ENCODE peak calls at places on chromosomes 11 and 22, in ten cellular contexts. One of them, this sample, is unnamed.

GRCh38 chr11:74671520-74672196 is 59.6 kb downstream of the CHRDL2 start:
- DNase-seq in EH: peak
- DNase-seq in amniotic stem cell: no peak
- DNase-seq in NCI-H526: no peak
- DNase-seq in AG10803: peak
- DNase-seq in activated CD4-positive, CD25-positive, alpha-beta regulatory T cell treated with anti-CD3 and anti-CD28 coated beads, Interleukin-2, amount 50 U/mL, for 16 hours: no peak
- DNase-seq in WTC11: no peak
- DNase-seq in HFF-Myc: no peak
- DNase-seq in K562: no peak
- DNase-seq in activated CD8-positive, alpha-beta T cell treated with anti-CD3 and anti-CD28 coated beads, Interleukin-2, amount 10 ng/mL, durations not matched to agents 7 days and 5 days: no peak
- DNase-seq in this sample: no peak

GRCh38 chr11:2433106-2433925 is 11.0 kb downstream of the TRPM5 start:
- DNase-seq in EH: no peak
- DNase-seq in amniotic stem cell: no peak
- DNase-seq in NCI-H526: no peak
- DNase-seq in AG10803: no peak
- DNase-seq in activated CD4-positive, CD25-positive, alpha-beta regulatory T cell treated with anti-CD3 and anti-CD28 coated beads, Interleukin-2, amount 50 U/mL, for 16 hours: no peak
- DNase-seq in WTC11: no peak
- DNase-seq in HFF-Myc: no peak
- DNase-seq in K562: no peak
- DNase-seq in activated CD8-positive, alpha-beta T cell treated with anti-CD3 and anti-CD28 coated beads, Interleukin-2, amount 10 ng/mL, durations not matched to agents 7 days and 5 days: no peak
- DNase-seq in this sample: no peak

GRCh38 chr22:49996192-49996531 is 16.4 kb downstream of the IL17REL start:
- DNase-seq in EH: no peak
- DNase-seq in amniotic stem cell: no peak
- DNase-seq in NCI-H526: no peak
- DNase-seq in AG10803: no peak
- DNase-seq in activated CD4-positive, CD25-positive, alpha-beta regulatory T cell treated with anti-CD3 and anti-CD28 coated beads, Interleukin-2, amount 50 U/mL, for 16 hours: no peak
- DNase-seq in WTC11: no peak
- DNase-seq in HFF-Myc: no peak
- DNase-seq in K562: no peak
- DNase-seq in activated CD8-positive, alpha-beta T cell treated with anti-CD3 and anti-CD28 coated beads, Interleukin-2, amount 10 ng/mL, durations not matched to agents 7 days and 5 days: no peak
- DNase-seq in this sample: no peak

GRCh38 chr11:3058753-3059664 is 1.8 kb upstream of the CARS1 start:
- DNase-seq in EH: peak
- DNase-seq in amniotic stem cell: peak
- DNase-seq in NCI-H526: no peak
- DNase-seq in AG10803: peak
- DNase-seq in activated CD4-positive, CD25-positive, alpha-beta regulatory T cell treated with anti-CD3 and anti-CD28 coated beads, Interleukin-2, amount 50 U/mL, for 16 hours: no peak
- DNase-seq in WTC11: peak
- DNase-seq in HFF-Myc: peak
- DNase-seq in K562: peak
- DNase-seq in activated CD8-positive, alpha-beta T cell treated with anti-CD3 and anti-CD28 coated beads, Interleukin-2, amount 10 ng/mL, durations not matched to agents 7 days and 5 days: no peak
- DNase-seq in this sample: no peak

GRCh38 chr22:32623943-32624342 is 149.3 kb downstream of the FBXO7 start:
- DNase-seq in EH: peak
- DNase-seq in amniotic stem cell: peak
- DNase-seq in NCI-H526: no peak
- DNase-seq in AG10803: peak
- DNase-seq in activated CD4-positive, CD25-positive, alpha-beta regulatory T cell treated with anti-CD3 and anti-CD28 coated beads, Interleukin-2, amount 50 U/mL, for 16 hours: no peak
- DNase-seq in WTC11: no peak
- DNase-seq in HFF-Myc: peak
- DNase-seq in K562: no peak
- DNase-seq in activated CD8-positive, alpha-beta T cell treated with anti-CD3 and anti-CD28 coated beads, Interleukin-2, amount 10 ng/mL, durations not matched to agents 7 days and 5 days: no peak
- DNase-seq in this sample: no peak

GRCh38 chr11:77819411-77819920 is 1.1 kb downstream of the RSF1 start:
- DNase-seq in EH: peak
- DNase-seq in amniotic stem cell: peak
- DNase-seq in NCI-H526: peak
- DNase-seq in AG10803: peak
- DNase-seq in activated CD4-positive, CD25-positive, alpha-beta regulatory T cell treated with anti-CD3 and anti-CD28 coated beads, Interleukin-2, amount 50 U/mL, for 16 hours: peak
- DNase-seq in WTC11: peak
- DNase-seq in HFF-Myc: peak
- DNase-seq in K562: peak
- DNase-seq in activated CD8-positive, alpha-beta T cell treated with anti-CD3 and anti-CD28 coated beads, Interleukin-2, amount 10 ng/mL, durations not matched to agents 7 days and 5 days: peak
- DNase-seq in this sample: peak

GRCh38 chr11:43681543-43681942 is 1.0 kb downstream of the HSD17B12 start:
- DNase-seq in EH: peak
- DNase-seq in amniotic stem cell: no peak
- DNase-seq in NCI-H526: peak
- DNase-seq in AG10803: peak
- DNase-seq in activated CD4-positive, CD25-positive, alpha-beta regulatory T cell treated with anti-CD3 and anti-CD28 coated beads, Interleukin-2, amount 50 U/mL, for 16 hours: no peak
- DNase-seq in WTC11: no peak
- DNase-seq in HFF-Myc: peak
- DNase-seq in K562: no peak
- DNase-seq in activated CD8-positive, alpha-beta T cell treated with anti-CD3 and anti-CD28 coated beads, Interleukin-2, amount 10 ng/mL, durations not matched to agents 7 days and 5 days: no peak
- DNase-seq in this sample: peak

GRCh38 chr11:126978155-126978554 is 22.4 kb downstream of the KIRREL3 start:
- DNase-seq in EH: no peak
- DNase-seq in amniotic stem cell: no peak
- DNase-seq in NCI-H526: no peak
- DNase-seq in AG10803: no peak
- DNase-seq in activated CD4-positive, CD25-positive, alpha-beta regulatory T cell treated with anti-CD3 and anti-CD28 coated beads, Interleukin-2, amount 50 U/mL, for 16 hours: no peak
- DNase-seq in WTC11: peak
- DNase-seq in HFF-Myc: no peak
- DNase-seq in K562: no peak
- DNase-seq in activated CD8-positive, alpha-beta T cell treated with anti-CD3 and anti-CD28 coated beads, Interleukin-2, amount 10 ng/mL, durations not matched to agents 7 days and 5 days: no peak
- DNase-seq in this sample: no peak

GRCh38 chr11:134524876-134525845 is 113.1 kb upstream of the B3GAT1 start:
- DNase-seq in EH: no peak
- DNase-seq in amniotic stem cell: no peak
- DNase-seq in NCI-H526: no peak
- DNase-seq in AG10803: no peak
- DNase-seq in activated CD4-positive, CD25-positive, alpha-beta regulatory T cell treated with anti-CD3 and anti-CD28 coated beads, Interleukin-2, amount 50 U/mL, for 16 hours: no peak
- DNase-seq in WTC11: no peak
- DNase-seq in HFF-Myc: no peak
- DNase-seq in K562: no peak
- DNase-seq in activated CD8-positive, alpha-beta T cell treated with anti-CD3 and anti-CD28 coated beads, Interleukin-2, amount 10 ng/mL, durations not matched to agents 7 days and 5 days: no peak
- DNase-seq in this sample: no peak

GRCh38 chr11:27861706-27862430 is 161.6 kb upstream of the BDNF start:
- DNase-seq in EH: peak
- DNase-seq in amniotic stem cell: peak
- DNase-seq in NCI-H526: no peak
- DNase-seq in AG10803: peak
- DNase-seq in activated CD4-positive, CD25-positive, alpha-beta regulatory T cell treated with anti-CD3 and anti-CD28 coated beads, Interleukin-2, amount 50 U/mL, for 16 hours: no peak
- DNase-seq in WTC11: no peak
- DNase-seq in HFF-Myc: peak
- DNase-seq in K562: no peak
- DNase-seq in activated CD8-positive, alpha-beta T cell treated with anti-CD3 and anti-CD28 coated beads, Interleukin-2, amount 10 ng/mL, durations not matched to agents 7 days and 5 days: no peak
- DNase-seq in this sample: no peak

GRCh38 chr11:119094816-119095065 is 6.9 kb downstream of the DPAGT1 start:
- DNase-seq in EH: peak
- DNase-seq in amniotic stem cell: peak
- DNase-seq in NCI-H526: no peak
- DNase-seq in AG10803: peak
- DNase-seq in activated CD4-positive, CD25-positive, alpha-beta regulatory T cell treated with anti-CD3 and anti-CD28 coated beads, Interleukin-2, amount 50 U/mL, for 16 hours: no peak
- DNase-seq in WTC11: peak
- DNase-seq in HFF-Myc: no peak
- DNase-seq in K562: no peak
- DNase-seq in activated CD8-positive, alpha-beta T cell treated with anti-CD3 and anti-CD28 coated beads, Interleukin-2, amount 10 ng/mL, durations not matched to agents 7 days and 5 days: peak
- DNase-seq in this sample: peak

GRCh38 chr22:50627914-50628542 is at the start of gene ARSA:
- DNase-seq in EH: peak
- DNase-seq in amniotic stem cell: peak
- DNase-seq in NCI-H526: no peak
- DNase-seq in AG10803: peak
- DNase-seq in activated CD4-positive, CD25-positive, alpha-beta regulatory T cell treated with anti-CD3 and anti-CD28 coated beads, Interleukin-2, amount 50 U/mL, for 16 hours: peak
- DNase-seq in WTC11: peak
- DNase-seq in HFF-Myc: no peak
- DNase-seq in K562: peak
- DNase-seq in activated CD8-positive, alpha-beta T cell treated with anti-CD3 and anti-CD28 coated beads, Interleukin-2, amount 10 ng/mL, durations not matched to agents 7 days and 5 days: peak
- DNase-seq in this sample: peak

GRCh38 chr11:14026961-14027360 is 64.4 kb downstream of the SPON1 start:
- DNase-seq in EH: no peak
- DNase-seq in amniotic stem cell: no peak
- DNase-seq in NCI-H526: no peak
- DNase-seq in AG10803: no peak
- DNase-seq in activated CD4-positive, CD25-positive, alpha-beta regulatory T cell treated with anti-CD3 and anti-CD28 coated beads, Interleukin-2, amount 50 U/mL, for 16 hours: no peak
- DNase-seq in WTC11: no peak
- DNase-seq in HFF-Myc: no peak
- DNase-seq in K562: no peak
- DNase-seq in activated CD8-positive, alpha-beta T cell treated with anti-CD3 and anti-CD28 coated beads, Interleukin-2, amount 10 ng/mL, durations not matched to agents 7 days and 5 days: no peak
- DNase-seq in this sample: no peak

GRCh38 chr22:33418483-33418882 is 360.3 kb upstream of the SYN3 start:
- DNase-seq in EH: no peak
- DNase-seq in amniotic stem cell: no peak
- DNase-seq in NCI-H526: no peak
- DNase-seq in AG10803: no peak
- DNase-seq in activated CD4-positive, CD25-positive, alpha-beta regulatory T cell treated with anti-CD3 and anti-CD28 coated beads, Interleukin-2, amount 50 U/mL, for 16 hours: no peak
- DNase-seq in WTC11: no peak
- DNase-seq in HFF-Myc: no peak
- DNase-seq in K562: no peak
- DNase-seq in activated CD8-positive, alpha-beta T cell treated with anti-CD3 and anti-CD28 coated beads, Interleukin-2, amount 10 ng/mL, durations not matched to agents 7 days and 5 days: no peak
- DNase-seq in this sample: no peak

GRCh38 chr22:49961601-49962011 is 1.0 kb downstream of the PIM3 start:
- DNase-seq in EH: peak
- DNase-seq in amniotic stem cell: no peak
- DNase-seq in NCI-H526: no peak
- DNase-seq in AG10803: no peak
- DNase-seq in activated CD4-positive, CD25-positive, alpha-beta regulatory T cell treated with anti-CD3 and anti-CD28 coated beads, Interleukin-2, amount 50 U/mL, for 16 hours: no peak
- DNase-seq in WTC11: peak
- DNase-seq in HFF-Myc: no peak
- DNase-seq in K562: no peak
- DNase-seq in activated CD8-positive, alpha-beta T cell treated with anti-CD3 and anti-CD28 coated beads, Interleukin-2, amount 10 ng/mL, durations not matched to agents 7 days and 5 days: no peak
- DNase-seq in this sample: peak

GRCh38 chr11:21893468-21893867 is 299.4 kb upstream of the ANO5 start:
- DNase-seq in EH: no peak
- DNase-seq in amniotic stem cell: no peak
- DNase-seq in NCI-H526: no peak
- DNase-seq in AG10803: no peak
- DNase-seq in activated CD4-positive, CD25-positive, alpha-beta regulatory T cell treated with anti-CD3 and anti-CD28 coated beads, Interleukin-2, amount 50 U/mL, for 16 hours: no peak
- DNase-seq in WTC11: no peak
- DNase-seq in HFF-Myc: no peak
- DNase-seq in K562: no peak
- DNase-seq in activated CD8-positive, alpha-beta T cell treated with anti-CD3 and anti-CD28 coated beads, Interleukin-2, amount 10 ng/mL, durations not matched to agents 7 days and 5 days: no peak
- DNase-seq in this sample: no peak

GRCh38 chr11:82765466-82766034 is 31.9 kb upstream of the FAM181B start:
- DNase-seq in EH: no peak
- DNase-seq in amniotic stem cell: no peak
- DNase-seq in NCI-H526: no peak
- DNase-seq in AG10803: no peak
- DNase-seq in activated CD4-positive, CD25-positive, alpha-beta regulatory T cell treated with anti-CD3 and anti-CD28 coated beads, Interleukin-2, amount 50 U/mL, for 16 hours: no peak
- DNase-seq in WTC11: no peak
- DNase-seq in HFF-Myc: no peak
- DNase-seq in K562: peak
- DNase-seq in activated CD8-positive, alpha-beta T cell treated with anti-CD3 and anti-CD28 coated beads, Interleukin-2, amount 10 ng/mL, durations not matched to agents 7 days and 5 days: no peak
- DNase-seq in this sample: no peak

GRCh38 chr11:135002236-135002635 is 590.2 kb upstream of the B3GAT1 start:
- DNase-seq in EH: no peak
- DNase-seq in amniotic stem cell: no peak
- DNase-seq in NCI-H526: no peak
- DNase-seq in AG10803: no peak
- DNase-seq in activated CD4-positive, CD25-positive, alpha-beta regulatory T cell treated with anti-CD3 and anti-CD28 coated beads, Interleukin-2, amount 50 U/mL, for 16 hours: no peak
- DNase-seq in WTC11: no peak
- DNase-seq in HFF-Myc: no peak
- DNase-seq in K562: no peak
- DNase-seq in activated CD8-positive, alpha-beta T cell treated with anti-CD3 and anti-CD28 coated beads, Interleukin-2, amount 10 ng/mL, durations not matched to agents 7 days and 5 days: no peak
- DNase-seq in this sample: no peak

GRCh38 chr11:1480191-1480554 is 6.4 kb downstream of the MOB2 start:
- DNase-seq in EH: no peak
- DNase-seq in amniotic stem cell: no peak
- DNase-seq in NCI-H526: no peak
- DNase-seq in AG10803: no peak
- DNase-seq in activated CD4-positive, CD25-positive, alpha-beta regulatory T cell treated with anti-CD3 and anti-CD28 coated beads, Interleukin-2, amount 50 U/mL, for 16 hours: no peak
- DNase-seq in WTC11: no peak
- DNase-seq in HFF-Myc: no peak
- DNase-seq in K562: no peak
- DNase-seq in activated CD8-positive, alpha-beta T cell treated with anti-CD3 and anti-CD28 coated beads, Interleukin-2, amount 10 ng/mL, durations not matched to agents 7 days and 5 days: no peak
- DNase-seq in this sample: no peak

GRCh38 chr11:3865388-3866193 is 10.1 kb downstream of the STIM1 start:
- DNase-seq in EH: peak
- DNase-seq in amniotic stem cell: no peak
- DNase-seq in NCI-H526: no peak
- DNase-seq in AG10803: peak
- DNase-seq in activated CD4-positive, CD25-positive, alpha-beta regulatory T cell treated with anti-CD3 and anti-CD28 coated beads, Interleukin-2, amount 50 U/mL, for 16 hours: no peak
- DNase-seq in WTC11: no peak
- DNase-seq in HFF-Myc: no peak
- DNase-seq in K562: peak
- DNase-seq in activated CD8-positive, alpha-beta T cell treated with anti-CD3 and anti-CD28 coated beads, Interleukin-2, amount 10 ng/mL, durations not matched to agents 7 days and 5 days: no peak
- DNase-seq in this sample: peak

GRCh38 chr22:19663286-19663815 is 51.0 kb upstream of the SEPTIN5 start:
- DNase-seq in EH: peak
- DNase-seq in amniotic stem cell: peak
- DNase-seq in NCI-H526: no peak
- DNase-seq in AG10803: peak
- DNase-seq in activated CD4-positive, CD25-positive, alpha-beta regulatory T cell treated with anti-CD3 and anti-CD28 coated beads, Interleukin-2, amount 50 U/mL, for 16 hours: no peak
- DNase-seq in WTC11: no peak
- DNase-seq in HFF-Myc: peak
- DNase-seq in K562: no peak
- DNase-seq in activated CD8-positive, alpha-beta T cell treated with anti-CD3 and anti-CD28 coated beads, Interleukin-2, amount 10 ng/mL, durations not matched to agents 7 days and 5 days: no peak
- DNase-seq in this sample: peak

GRCh38 chr11:108111126-108111525 is 10.2 kb upstream of the ACAT1 start:
- DNase-seq in EH: no peak
- DNase-seq in amniotic stem cell: no peak
- DNase-seq in NCI-H526: no peak
- DNase-seq in AG10803: no peak
- DNase-seq in activated CD4-positive, CD25-positive, alpha-beta regulatory T cell treated with anti-CD3 and anti-CD28 coated beads, Interleukin-2, amount 50 U/mL, for 16 hours: no peak
- DNase-seq in WTC11: no peak
- DNase-seq in HFF-Myc: no peak
- DNase-seq in K562: no peak
- DNase-seq in activated CD8-positive, alpha-beta T cell treated with anti-CD3 and anti-CD28 coated beads, Interleukin-2, amount 10 ng/mL, durations not matched to agents 7 days and 5 days: no peak
- DNase-seq in this sample: no peak

GRCh38 chr11:9207229-9207628 is 57.9 kb downstream of the DENND5A start:
- DNase-seq in EH: no peak
- DNase-seq in amniotic stem cell: no peak
- DNase-seq in NCI-H526: no peak
- DNase-seq in AG10803: no peak
- DNase-seq in activated CD4-positive, CD25-positive, alpha-beta regulatory T cell treated with anti-CD3 and anti-CD28 coated beads, Interleukin-2, amount 50 U/mL, for 16 hours: no peak
- DNase-seq in WTC11: no peak
- DNase-seq in HFF-Myc: no peak
- DNase-seq in K562: no peak
- DNase-seq in activated CD8-positive, alpha-beta T cell treated with anti-CD3 and anti-CD28 coated beads, Interleukin-2, amount 10 ng/mL, durations not matched to agents 7 days and 5 days: no peak
- DNase-seq in this sample: no peak

GRCh38 chr11:108432783-108433182 is 34.5 kb downstream of the C11orf65 start:
- DNase-seq in EH: peak
- DNase-seq in amniotic stem cell: no peak
- DNase-seq in NCI-H526: no peak
- DNase-seq in AG10803: peak
- DNase-seq in activated CD4-positive, CD25-positive, alpha-beta regulatory T cell treated with anti-CD3 and anti-CD28 coated beads, Interleukin-2, amount 50 U/mL, for 16 hours: no peak
- DNase-seq in WTC11: no peak
- DNase-seq in HFF-Myc: no peak
- DNase-seq in K562: peak
- DNase-seq in activated CD8-positive, alpha-beta T cell treated with anti-CD3 and anti-CD28 coated beads, Interleukin-2, amount 10 ng/mL, durations not matched to agents 7 days and 5 days: no peak
- DNase-seq in this sample: no peak

GRCh38 chr11:1573077-1573846 is 1.2 kb upstream of the DUSP8 start:
- DNase-seq in EH: no peak
- DNase-seq in amniotic stem cell: no peak
- DNase-seq in NCI-H526: no peak
- DNase-seq in AG10803: no peak
- DNase-seq in activated CD4-positive, CD25-positive, alpha-beta regulatory T cell treated with anti-CD3 and anti-CD28 coated beads, Interleukin-2, amount 50 U/mL, for 16 hours: no peak
- DNase-seq in WTC11: no peak
- DNase-seq in HFF-Myc: no peak
- DNase-seq in K562: no peak
- DNase-seq in activated CD8-positive, alpha-beta T cell treated with anti-CD3 and anti-CD28 coated beads, Interleukin-2, amount 10 ng/mL, durations not matched to agents 7 days and 5 days: no peak
- DNase-seq in this sample: no peak

GRCh38 chr22:19643448-19644313 is 70.6 kb upstream of the SEPTIN5 start:
- DNase-seq in EH: peak
- DNase-seq in amniotic stem cell: no peak
- DNase-seq in NCI-H526: no peak
- DNase-seq in AG10803: no peak
- DNase-seq in activated CD4-positive, CD25-positive, alpha-beta regulatory T cell treated with anti-CD3 and anti-CD28 coated beads, Interleukin-2, amount 50 U/mL, for 16 hours: no peak
- DNase-seq in WTC11: no peak
- DNase-seq in HFF-Myc: no peak
- DNase-seq in K562: peak
- DNase-seq in activated CD8-positive, alpha-beta T cell treated with anti-CD3 and anti-CD28 coated beads, Interleukin-2, amount 10 ng/mL, durations not matched to agents 7 days and 5 days: no peak
- DNase-seq in this sample: peak